ENCODE peak calls at places on chromosomes 7 and 10, in nine cellular contexts. M is neural progenitor cell, S is heart right ventricle, L is bronchial epithelial cell, K is GM12865, V is NT2/D1, E is PC-3, T is left lung, Z is H7. W is an unnamed sample.

GRCh38 chr10:95177429-95177828 is 16.6 kb upstream of the ACSM6 start:
- DNase-seq in M (no peak), S (no peak), L (no peak), K (no peak), V (no peak), E (no peak), T (no peak), Z (no peak), W (no peak)

GRCh38 chr10:104925232-104925851 is 284.3 kb downstream of the SORCS3 start:
- DNase-seq in M (peak), S (peak), L (peak), K (peak), V (peak), E (peak), T (no peak), Z (peak), W (peak)

GRCh38 chr10:69087600-69088470 is at the start of gene SRGN:
- DNase-seq in M (no peak), S (peak), L (peak), K (peak), V (no peak), E (peak), T (peak), Z (no peak), W (peak)

GRCh38 chr7:150787321-150788281 is 12.6 kb downstream of the TMEM176B start:
- DNase-seq in M (no peak), S (peak), L (no peak), K (peak), V (no peak), E (no peak), T (no peak), Z (no peak), W (no peak)

GRCh38 chr10:131453772-131454634 is 142.5 kb upstream of the TCERG1L start:
- DNase-seq in M (peak), S (peak), L (no peak), K (peak), V (peak), E (peak), T (peak), Z (peak), W (peak)

GRCh38 chr7:135979674-135980660 is 2.8 kb upstream of the MTPN start:
- DNase-seq in M (no peak), S (no peak), L (peak), K (peak), V (no peak), E (peak), T (no peak), Z (no peak), W (peak)

GRCh38 chr10:97426776-97427570 is 982 bp downstream of the PGAM1 start:
- DNase-seq in M (peak), S (no peak), L (no peak), K (peak), V (no peak), E (peak), T (no peak), Z (peak), W (peak)

GRCh38 chr7:75920431-75921161 is 5.6 kb downstream of the POR start:
- DNase-seq in M (no peak), S (no peak), L (no peak), K (no peak), V (no peak), E (peak), T (no peak), Z (no peak), W (no peak)

GRCh38 chr10:86285136-86285790 is 81.3 kb downstream of the GRID1 start:
- DNase-seq in M (no peak), S (no peak), L (no peak), K (no peak), V (no peak), E (no peak), T (no peak), Z (no peak), W (no peak)

GRCh38 chr10:31770307-31770902 is 158.2 kb downstream of the ARHGAP12 start:
- DNase-seq in M (peak), S (no peak), L (no peak), K (peak), V (no peak), E (peak), T (no peak), Z (peak), W (no peak)

GRCh38 chr7:27123477-27124053 is 7.0 kb downstream of the HOXA4 start:
- DNase-seq in M (no peak), S (no peak), L (no peak), K (no peak), V (no peak), E (no peak), T (no peak), Z (peak), W (no peak)
- H3K4me3 ChIP-seq in M (no peak), S (no peak), L (no peak), K (no peak), V (no peak), E (no peak), T (peak), Z (no peak), W (no peak)

GRCh38 chr10:110859947-110860376 is 11.8 kb upstream of the PDCD4 start:
- DNase-seq in M (no peak), S (no peak), L (no peak), K (peak), V (no peak), E (no peak), T (no peak), Z (no peak), W (no peak)
- H3K4me3 ChIP-seq in M (no peak), S (no peak), L (no peak), K (peak), V (no peak), E (no peak), T (no peak), Z (no peak), W (no peak)

GRCh38 chr7:87347682-87348081 is 2.2 kb downstream of the CROT start:
- DNase-seq in M (no peak), S (no peak), L (no peak), K (no peak), V (no peak), E (no peak), T (no peak), Z (no peak), W (no peak)

GRCh38 chr7:87345962-87346371 is 503 bp downstream of the CROT start:
- DNase-seq in M (peak), S (no peak), L (no peak), K (peak), V (no peak), E (peak), T (no peak), Z (no peak), W (peak)

GRCh38 chr7:87344446-87344845 is 1.0 kb upstream of the CROT start:
- DNase-seq in M (no peak), S (no peak), L (peak), K (peak), V (no peak), E (no peak), T (no peak), Z (no peak), W (peak)

GRCh38 chr7:87345166-87345927 is at the start of gene CROT:
- DNase-seq in M (peak), S (peak), L (peak), K (peak), V (peak), E (peak), T (peak), Z (peak), W (peak)

GRCh38 chr7:87347207-87347606 is 1.7 kb downstream of the CROT start:
- DNase-seq in M (no peak), S (no peak), L (no peak), K (no peak), V (no peak), E (no peak), T (no peak), Z (no peak), W (no peak)
- H3K4me3 ChIP-seq in M (peak), S (no peak), L (no peak), K (no peak), V (no peak), E (no peak), T (no peak), Z (no peak), W (peak)

GRCh38 chr7:322111-322671 is 32.2 kb downstream of the FOXL3 start:
- DNase-seq in M (peak), S (peak), L (peak), K (peak), V (peak), E (peak), T (peak), Z (peak), W (peak)
- H3K4me3 ChIP-seq in M (peak), S (no peak), L (no peak), K (no peak), V (no peak), E (no peak), T (no peak), Z (peak), W (no peak)

DNA sequence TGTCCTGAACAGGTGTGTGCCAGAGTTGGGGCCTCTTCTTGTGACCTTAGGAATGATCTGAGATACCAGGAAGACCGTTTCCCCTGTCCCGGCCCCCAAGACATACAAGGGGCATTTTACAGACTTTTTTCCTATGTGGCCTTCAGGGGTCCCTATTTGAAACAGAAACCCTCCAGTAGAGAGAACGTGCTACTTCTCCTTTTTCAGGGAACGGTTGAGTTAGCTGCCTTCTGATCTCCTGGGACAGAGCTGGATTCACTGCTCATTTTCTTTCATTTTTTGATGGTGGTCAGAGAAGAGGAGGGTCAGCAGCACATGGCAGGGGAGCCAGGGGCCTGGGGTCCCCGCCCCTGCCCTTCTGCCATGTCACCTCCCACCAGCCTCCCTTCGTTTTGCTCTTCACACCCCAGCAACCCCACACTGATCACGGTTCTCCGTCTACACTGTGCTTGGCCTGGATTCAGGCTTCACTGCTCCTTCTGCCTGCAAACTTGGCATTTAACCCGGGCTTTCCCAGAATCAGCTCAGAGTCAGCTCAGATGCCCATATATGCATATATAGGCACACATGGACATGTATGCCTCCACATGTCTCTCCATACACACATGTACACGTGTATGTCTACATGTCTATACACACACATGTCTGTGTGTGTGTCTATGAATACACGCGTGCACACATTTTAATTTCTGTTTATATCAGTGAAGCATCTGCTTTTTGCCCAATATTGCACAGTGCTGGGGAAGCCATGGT is 138.0 kb upstream of the BTBD16 start:
- DNase-seq in M (no peak), S (no peak), L (no peak), K (no peak), V (no peak), E (no peak), T (no peak), Z (no peak), W (no peak)
- H3K4me3 ChIP-seq in M (no peak), S (no peak), L (no peak), K (no peak), V (no peak), E (no peak), T (no peak), Z (no peak), W (no peak)

GRCh38 chr10:110069502-110069982 is 61.8 kb downstream of the ADD3 start:
- DNase-seq in M (no peak), S (no peak), L (no peak), K (peak), V (no peak), E (no peak), T (no peak), Z (no peak), W (no peak)
- H3K4me3 ChIP-seq in M (no peak), S (no peak), L (no peak), K (peak), V (no peak), E (no peak), T (no peak), Z (no peak), W (no peak)

GRCh38 chr10:11743461-11744338 is 1.5 kb downstream of the ECHDC3 start:
- DNase-seq in M (no peak), S (no peak), L (no peak), K (no peak), V (no peak), E (no peak), T (no peak), Z (no peak), W (no peak)
- H3K4me3 ChIP-seq in M (no peak), S (peak), L (peak), K (no peak), V (peak), E (no peak), T (peak), Z (no peak), W (no peak)

GRCh38 chr10:618229-618989 is 71.1 kb downstream of the DIP2C start:
- DNase-seq in M (no peak), S (no peak), L (no peak), K (no peak), V (no peak), E (no peak), T (no peak), Z (no peak), W (no peak)
- H3K4me3 ChIP-seq in M (no peak), S (no peak), L (no peak), K (no peak), V (no peak), E (no peak), T (no peak), Z (no peak), W (no peak)

GRCh38 chr10:43204943-43205671 is 61.8 kb downstream of the RASGEF1A start:
- DNase-seq in M (peak), S (no peak), L (peak), K (peak), V (peak), E (peak), T (peak), Z (peak), W (peak)

GRCh38 chr10:43202224-43202656 is 64.0 kb downstream of the CSGALNACT2 start:
- DNase-seq in M (peak), S (no peak), L (peak), K (peak), V (no peak), E (no peak), T (no peak), Z (peak), W (peak)

GRCh38 chr10:43204394-43204942 is 62.4 kb downstream of the RASGEF1A start:
- DNase-seq in M (no peak), S (no peak), L (no peak), K (no peak), V (no peak), E (no peak), T (no peak), Z (peak), W (no peak)

GRCh38 chr10:43202657-43203490 is 64.0 kb downstream of the RASGEF1A start:
- DNase-seq in M (peak), S (peak), L (peak), K (peak), V (no peak), E (no peak), T (peak), Z (peak), W (peak)

DNA sequence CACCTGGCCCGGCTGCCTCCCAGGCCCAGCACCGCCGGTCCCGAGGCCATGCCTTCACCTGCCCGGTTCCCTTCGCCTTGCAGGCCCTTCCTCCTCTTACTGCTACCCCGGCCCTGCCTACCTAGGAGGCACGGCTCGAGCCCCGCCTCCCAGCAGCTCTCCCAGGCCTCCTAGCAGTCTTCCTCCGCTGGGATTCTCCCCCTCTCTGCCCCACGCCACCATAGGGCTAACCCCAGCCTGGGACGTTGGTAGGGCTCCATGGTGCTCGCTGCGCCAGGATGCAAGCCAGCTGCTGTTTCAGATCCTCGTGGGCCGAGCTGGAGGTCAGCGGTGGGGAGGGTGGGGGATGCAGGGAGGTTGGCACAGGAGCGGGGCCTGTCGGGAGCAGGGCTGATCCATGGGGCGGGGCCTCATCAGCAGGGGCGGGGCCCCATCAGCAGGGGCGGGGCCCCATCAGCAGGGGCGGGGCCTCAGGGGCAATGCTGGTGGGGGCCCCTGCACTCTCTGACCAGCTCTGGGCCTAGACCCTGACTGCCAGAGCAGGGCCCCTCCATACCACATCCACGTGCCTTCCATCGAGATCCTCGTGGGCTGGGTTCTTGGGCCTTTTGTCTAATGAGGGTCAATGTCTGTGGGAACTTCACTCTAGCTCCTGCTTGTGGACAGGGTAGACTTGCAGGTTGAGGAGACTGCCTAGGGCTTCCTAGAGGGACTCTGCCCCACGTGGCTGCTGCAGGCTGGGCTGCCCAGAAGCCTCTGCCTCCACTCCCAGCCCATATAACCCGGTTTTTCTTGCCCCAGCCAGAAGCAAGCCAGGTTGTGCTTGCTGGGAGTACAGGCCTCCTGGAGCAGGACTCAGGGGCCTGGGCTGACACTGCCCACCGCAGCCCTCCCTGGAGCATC is 63.1 kb downstream of the RASGEF1A start:
- DNase-seq in M (peak), S (no peak), L (peak), K (peak), V (no peak), E (no peak), T (no peak), Z (peak), W (peak)
- H3K4me3 ChIP-seq in M (peak), S (no peak), L (peak), K (no peak), V (peak), E (no peak), T (peak), Z (peak), W (peak)